ENCODE peak calls at places on chromosomes 11 and 22, in ten cellular contexts. F is trophoblast cell, Y is naive B cell, M is germinal center, S is globus pallidus, Q is NCI-H2081, R is dorsolateral prefrontal cortex, W is Kasumi-1, G is nephron progenitor cell, H is NB4. K is an unnamed sample.
A peak's percentile ranks its signal among the peaks of the same experiment; 100 is the strongest.

GRCh38 chr22:21694394-21694793 is 28.6 kb downstream of the PPIL2 start:
- DNase-seq in F (no peak), Y (no peak), M (no peak), S (no peak), Q (no peak), R (no peak), W (no peak), G (no peak), H (no peak), K (no peak)

GRCh38 chr11:130310622-130311021 is 4.1 kb downstream of the ZBTB44 start:
- DNase-seq in F (no peak), Y (no peak), M (no peak), S (no peak), Q (no peak), R (no peak), W (no peak), G (no peak), H (peak; percentile 29), K (no peak)

GRCh38 chr22:46125816-46126770 is 24.2 kb upstream of the PPARA start:
- DNase-seq in F (no peak), Y (no peak), M (no peak), S (no peak), Q (no peak), R (no peak), W (no peak), G (no peak), H (no peak), K (no peak)

GRCh38 chr11:68552542-68552941 is 92.0 kb downstream of the PPP6R3 start:
- DNase-seq in F (peak; percentile 14), Y (no peak), M (no peak), S (no peak), Q (no peak), R (no peak), W (peak; percentile 66), G (no peak), H (peak; percentile 75), K (no peak)

GRCh38 chr11:114559425-114560310 is at the start of gene NXPE1:
- DNase-seq in F (no peak), Y (no peak), M (no peak), S (no peak), Q (no peak), R (no peak), W (no peak), G (no peak), H (no peak), K (no peak)

GRCh38 chr22:37633082-37633692 is 6.3 kb upstream of the SH3BP1 start:
- DNase-seq in F (no peak), Y (peak; percentile 53), M (peak; percentile 78), S (no peak), Q (no peak), R (no peak), W (peak; percentile 74), G (no peak), H (peak; percentile 62), K (no peak)

GRCh38 chr11:85756401-85757200 is 54.3 kb downstream of the SYTL2 start:
- DNase-seq in F (no peak), Y (no peak), M (no peak), S (no peak), Q (no peak), R (no peak), W (no peak), G (no peak), H (no peak), K (no peak)

GRCh38 chr11:108647387-108647700 is 17.5 kb upstream of the DDX10 start:
- DNase-seq in F (peak; percentile 95), Y (no peak), M (no peak), S (no peak), Q (no peak), R (no peak), W (no peak), G (no peak), H (no peak), K (no peak)

GRCh38 chr11:35359321-35360058 is 59.9 kb downstream of the SLC1A2 start:
- DNase-seq in F (no peak), Y (no peak), M (no peak), S (no peak), Q (no peak), R (no peak), W (no peak), G (no peak), H (no peak), K (no peak)

GRCh38 chr22:30943368-30943767 is 25.2 kb downstream of the MORC2 start:
- DNase-seq in F (no peak), Y (no peak), M (no peak), S (no peak), Q (no peak), R (no peak), W (peak; percentile 21), G (no peak), H (no peak), K (no peak)

GRCh38 chr11:19311306-19312030 is 70.7 kb upstream of the E2F8 start:
- DNase-seq in F (peak; percentile 80), Y (no peak), M (peak; percentile 53), S (peak; percentile 74), Q (peak; percentile 55), R (peak; percentile 78), W (peak; percentile 35), G (peak; percentile 85), H (peak; percentile 57), K (no peak)

GRCh38 chr11:47391711-47392432 is 13.5 kb upstream of the SPI1 start:
- DNase-seq in F (no peak), Y (no peak), M (no peak), S (no peak), Q (no peak), R (no peak), W (no peak), G (no peak), H (no peak), K (no peak)

GRCh38 chr22:22554324-22555284 is 4.5 kb downstream of the PRAME start:
- DNase-seq in F (peak; percentile 36), Y (no peak), M (no peak), S (no peak), Q (no peak), R (no peak), W (no peak), G (no peak), H (peak; percentile 16), K (no peak)

GRCh38 chr11:19756675-19757475 is 44.2 kb downstream of the NAV2 start:
- DNase-seq in F (peak; percentile 62), Y (no peak), M (no peak), S (peak; percentile 78), Q (no peak), R (peak; percentile 60), W (no peak), G (no peak), H (no peak), K (no peak)

GRCh38 chr22:19903031-19903430 is 38.5 kb upstream of the COMT start:
- DNase-seq in F (no peak), Y (no peak), M (no peak), S (no peak), Q (no peak), R (no peak), W (no peak), G (peak; percentile 71), H (no peak), K (no peak)

GRCh38 chr11:47213985-47214564 is 699 bp upstream of the DDB2 start:
- DNase-seq in F (peak; percentile 93), Y (peak; percentile 81), M (peak; percentile 93), S (peak; percentile 97), Q (peak; percentile 94), R (peak; percentile 97), W (peak; percentile 57), G (no peak), H (peak; percentile 93), K (peak; percentile 84)

GRCh38 chr22:36808611-36809344 is 8.1 kb downstream of the PVALB start:
- DNase-seq in F (no peak), Y (no peak), M (no peak), S (no peak), Q (peak; percentile 54), R (no peak), W (no peak), G (no peak), H (no peak), K (no peak)

GRCh38 chr11:132685174-132685611 is 847.1 kb downstream of the OPCML start:
- DNase-seq in F (no peak), Y (no peak), M (no peak), S (no peak), Q (no peak), R (no peak), W (no peak), G (no peak), H (peak; percentile 68), K (no peak)

GRCh38 chr22:43442386-43443060 is 30.7 kb downstream of the MPPED1 start:
- DNase-seq in F (no peak), Y (no peak), M (no peak), S (no peak), Q (no peak), R (no peak), W (no peak), G (no peak), H (no peak), K (no peak)

GRCh38 chr11:26244207-26244606 is 87.7 kb upstream of the ANO3 start:
- DNase-seq in F (no peak), Y (no peak), M (no peak), S (no peak), Q (no peak), R (no peak), W (no peak), G (no peak), H (no peak), K (no peak)

GRCh38 chr11:101129203-101129943 is at the start of gene PGR:
- DNase-seq in F (peak; percentile 22), Y (no peak), M (no peak), S (no peak), Q (peak; percentile 55), R (no peak), W (no peak), G (peak; percentile 42), H (no peak), K (no peak)

GRCh38 chr11:27285761-27286160 is 77.3 kb downstream of the CCDC34 start:
- DNase-seq in F (peak; percentile 26), Y (no peak), M (no peak), S (no peak), Q (no peak), R (no peak), W (no peak), G (no peak), H (no peak), K (no peak)

GRCh38 chr11:1727088-1727690 is 23.2 kb downstream of the IFITM10 start:
- DNase-seq in F (no peak), Y (no peak), M (no peak), S (no peak), Q (no peak), R (no peak), W (no peak), G (no peak), H (peak; percentile 25), K (no peak)

GRCh38 chr11:693415-693831 is 1.6 kb downstream of the DEAF1 start:
- DNase-seq in F (peak; percentile 41), Y (no peak), M (no peak), S (no peak), Q (no peak), R (no peak), W (peak; percentile 41), G (no peak), H (peak; percentile 80), K (no peak)

GRCh38 chr11:116835791-116836647 is 1.4 kb downstream of the APOA1 start:
- DNase-seq in F (peak; percentile 81), Y (peak; percentile 54), M (peak; percentile 89), S (peak; percentile 79), Q (peak; percentile 94), R (peak; percentile 85), W (peak; percentile 86), G (peak; percentile 88), H (peak; percentile 99), K (peak; percentile 55)

GRCh38 chr22:46454910-46455269 is 82.5 kb downstream of the CELSR1 start:
- DNase-seq in F (peak; percentile 90), Y (no peak), M (no peak), S (no peak), Q (no peak), R (no peak), W (no peak), G (no peak), H (no peak), K (no peak)

GRCh38 chr11:13260963-13261599 is 16.5 kb upstream of the BMAL1 start:
- DNase-seq in F (no peak), Y (no peak), M (no peak), S (no peak), Q (no peak), R (no peak), W (no peak), G (no peak), H (no peak), K (no peak)

K was measured in SHP77 treated with DMSO at 0.1 percent for 48 hours.